ENCODE peak calls at places on chromosomes 16 and 17, in five cellular contexts. O is ovary, M is IMR-90, J is sigmoid colon, N is Peyer's patch. R is an unnamed sample. For H3K4me1, the result is how much of the 10 kb centered on the place peaks cover.

GRCh38 chr16:80123189-80123588 is 417.6 kb upstream of the DYNLRB2 start:
- DNase-seq in O (no peak), N (no peak), M (no peak), J (no peak), R (no peak)

GRCh38 chr16:11566398-11566797 is 20.3 kb downstream of the LITAF start:
- DNase-seq in J (no peak), O (no peak), N (no peak), M (no peak), R (no peak)

GRCh38 chr17:49779730-49780220 is 8.7 kb upstream of the KAT7 start:
- DNase-seq in J (no peak), O (peak), N (peak), M (peak), R (peak)

GRCh38 chr17:46942441-46943217 is 19.7 kb downstream of the GOSR2 start:
- DNase-seq in J (no peak), M (peak), O (peak), N (peak), R (peak)

GRCh38 chr16:69187891-69188451 is 1.0 kb downstream of the SNTB2 start:
- DNase-seq in M (no peak), N (peak), O (no peak), J (peak), R (peak)

GRCh38 chr17:33651631-33652030 is 358.5 kb upstream of the ASIC2 start:
- DNase-seq in O (no peak), J (no peak), M (peak), N (no peak), R (no peak)

GRCh38 chr17:74245145-74245817 is 28.8 kb upstream of the DNAI2 start:
- DNase-seq in O (no peak), M (no peak), N (no peak), J (no peak), R (no peak)

GRCh38 chr17:36808181-36808661 is 129.1 kb upstream of the LHX1 start:
- DNase-seq in N (no peak), J (no peak), O (no peak), M (no peak), R (no peak)

GRCh38 chr16:79764415-79765149 is 164.0 kb upstream of the MAF start:
- DNase-seq in N (no peak), O (no peak), M (no peak), J (no peak), R (no peak)

GRCh38 chr17:67974186-67974585 is 22.1 kb downstream of the C17orf58 start:
- DNase-seq in M (no peak), N (no peak), J (no peak), O (no peak), R (no peak)

GRCh38 chr16:16012144-16012543 is 62.7 kb downstream of the ABCC1 start:
- DNase-seq in M (no peak), N (no peak), O (no peak), J (no peak), R (no peak)

GRCh38 chr16:66141885-66142284 is 224.6 kb upstream of the CDH5 start:
- DNase-seq in M (no peak), J (no peak), O (no peak), N (no peak), R (no peak)

GRCh38 chr16:4184038-4184702 is 57.7 kb downstream of the SRL start:
- DNase-seq in J (no peak), M (no peak), O (peak), N (no peak), R (peak)

GRCh38 chr16:67939507-67940435 is 3.1 kb upstream of the PSMB10 start:
- DNase-seq in O (peak), M (no peak), J (no peak), N (peak), R (peak)

GRCh38 chr17:78973196-78973595 is 6.5 kb downstream of the LGALS3BP start:
- DNase-seq in N (no peak), J (no peak), M (no peak), O (no peak), R (no peak)

DNA sequence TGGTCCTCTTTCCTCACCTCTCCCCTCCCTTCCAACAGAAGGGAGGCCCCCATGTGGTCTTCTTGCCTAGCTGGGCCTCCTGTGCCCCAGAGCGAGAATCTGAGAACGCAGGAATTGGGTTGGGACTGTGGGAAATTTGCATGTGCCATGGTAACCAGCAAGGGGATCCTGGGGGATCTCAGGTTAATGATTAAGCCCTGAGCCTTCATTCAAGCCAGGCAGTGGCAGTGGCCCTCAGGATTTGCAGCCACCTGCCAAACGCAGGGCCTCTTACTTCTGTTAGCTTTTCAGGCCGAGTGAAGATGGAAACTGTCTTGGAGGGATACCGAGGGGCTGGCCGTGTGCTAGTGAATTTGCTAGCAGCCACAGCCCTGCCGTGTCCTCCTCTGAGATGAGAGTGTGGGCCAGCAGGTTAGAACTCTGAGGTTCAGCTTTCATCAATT is 40.3 kb downstream of the KSR1 start:
- DNase-seq in O (no peak), N (no peak), J (no peak), M (no peak), R (peak)
- H3K4me1 ChIP-seq in O (under half), N (under half), J (under half), M (under half), R (half or more)

DNA sequence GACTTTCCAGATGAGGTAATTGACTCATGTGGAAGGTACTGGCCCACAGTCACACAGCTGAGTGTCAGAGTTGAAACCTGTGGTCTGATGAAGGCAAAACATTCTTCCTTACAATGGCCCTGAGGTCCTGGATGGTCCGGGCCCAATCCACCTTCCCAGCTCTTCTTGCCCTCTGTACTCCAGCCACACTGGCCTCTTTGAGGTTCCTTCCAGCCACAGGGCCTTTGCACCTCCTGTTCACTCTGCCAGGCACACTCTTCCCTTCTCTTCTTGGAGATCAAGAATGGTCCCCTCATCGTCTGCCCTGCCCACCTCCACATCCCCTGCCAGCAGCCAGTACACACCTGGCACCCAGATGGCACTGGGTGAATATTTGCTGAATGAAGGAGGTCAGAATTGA is 6.5 kb upstream of the PEMT start:
- DNase-seq in J (no peak), M (no peak), O (no peak), N (no peak), R (no peak)
- TF ChIP-seq CTCF in J (no peak), M (no peak), O (no peak), N (no peak), R (no peak)

DNA sequence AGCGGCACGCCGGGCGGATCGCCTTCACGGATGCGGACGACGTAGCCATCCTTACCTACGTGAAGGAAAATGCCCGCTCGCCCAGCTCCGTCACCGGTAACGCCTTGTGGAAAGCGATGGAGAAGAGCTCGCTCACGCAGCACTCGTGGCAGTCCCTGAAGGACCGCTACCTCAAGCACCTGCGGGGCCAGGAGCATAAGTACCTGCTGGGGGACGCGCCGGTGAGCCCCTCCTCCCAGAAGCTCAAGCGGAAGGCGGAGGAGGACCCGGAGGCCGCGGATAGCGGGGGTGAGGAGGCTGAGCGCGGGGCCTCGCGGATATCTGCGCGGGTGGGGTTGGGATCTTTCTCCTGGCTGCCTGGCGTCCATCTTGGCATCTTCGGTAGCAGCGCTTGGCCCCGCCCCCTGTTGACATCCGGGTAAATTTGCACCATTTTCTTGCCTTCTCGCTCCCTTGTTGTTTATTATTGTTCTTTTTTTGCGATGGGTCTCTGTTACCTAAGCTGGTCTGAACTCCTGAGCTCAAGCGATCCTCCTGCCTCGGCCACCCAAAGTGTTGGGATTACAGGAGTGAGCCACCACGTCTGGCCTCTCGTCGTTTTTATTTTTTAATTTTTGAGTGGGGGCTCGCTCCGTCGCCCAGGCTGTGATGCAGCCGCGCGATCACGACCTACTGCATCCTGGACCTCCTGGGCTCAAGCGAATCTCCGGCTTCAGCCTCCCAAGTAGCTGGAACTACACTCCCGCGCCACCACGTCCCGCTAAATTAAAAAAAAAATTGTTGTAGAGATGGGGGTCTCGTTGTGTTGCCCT is 898 bp downstream of the TERF2IP start:
- DNase-seq in M (peak), O (peak), N (peak), J (peak), R (peak)
- TF ChIP-seq POLR2A in M (no peak), O (no peak), N (no peak), J (no peak), R (no peak)

GRCh38 chr16:85133290-85133599 is 21.0 kb upstream of the CIBAR2 start:
- DNase-seq in M (no peak), O (no peak), J (no peak), N (no peak), R (no peak)
- H3K4me1 ChIP-seq in M (under half), O (under half), J (under half), N (under half), R (under half)

GRCh38 chr17:62083651-62084050 is 18.6 kb upstream of the MED13 start:
- DNase-seq in O (no peak), J (no peak), M (no peak), N (no peak), R (no peak)
- TF ChIP-seq CTCF in O (no peak), J (no peak), M (no peak), N (no peak), R (no peak)

DNA sequence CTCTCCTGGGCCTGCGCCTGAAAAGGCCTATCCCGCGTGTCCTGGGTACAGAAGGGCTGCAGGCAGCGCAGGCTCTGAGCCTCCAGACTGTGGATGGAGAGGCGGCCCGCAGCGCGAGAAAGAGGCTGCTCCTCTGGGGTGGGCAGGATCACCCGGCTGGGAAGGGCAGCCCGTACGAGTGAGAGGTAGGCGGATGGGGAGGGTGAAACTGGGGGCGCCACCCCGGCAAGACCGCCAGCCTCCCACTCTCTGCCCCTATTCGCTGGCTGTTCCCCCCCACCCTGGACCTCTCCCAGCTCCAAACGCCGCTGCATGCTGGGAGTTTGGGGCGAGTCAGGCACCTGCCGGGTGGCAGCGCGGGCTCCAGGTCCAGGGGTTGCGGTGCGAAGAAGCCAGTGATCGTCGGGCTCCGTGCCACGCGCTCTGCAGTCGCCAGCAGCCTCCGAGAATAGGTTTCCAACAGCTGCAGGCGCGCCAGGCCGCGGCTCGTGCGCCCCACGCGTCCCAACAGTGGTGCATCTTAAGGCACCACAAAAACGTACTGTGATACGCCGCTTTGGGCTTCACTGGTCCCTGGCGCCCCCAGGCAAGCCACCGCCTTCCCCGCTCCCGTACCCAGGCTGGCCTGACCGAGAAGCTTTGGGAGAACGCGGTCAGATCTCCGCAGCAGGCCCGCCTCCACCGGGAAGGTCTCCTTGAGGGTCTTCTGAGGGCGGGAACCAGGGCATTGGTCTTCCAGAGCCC is 1.1 kb downstream of the NOXO1 start:
- DNase-seq in N (no peak), O (no peak), M (no peak), J (no peak), R (no peak)
- TF ChIP-seq POLR2A in N (no peak), O (no peak), M (no peak), J (no peak), R (no peak)

GRCh38 chr17:8877984-8878383 is 10.5 kb upstream of the PIK3R6 start:
- DNase-seq in J (no peak), N (no peak), M (no peak), O (no peak), R (no peak)

GRCh38 chr17:8873801-8874715 is 6.6 kb upstream of the PIK3R6 start:
- DNase-seq in M (no peak), O (no peak), J (no peak), N (no peak), R (no peak)

GRCh38 chr17:8872705-8873426 is 5.4 kb upstream of the PIK3R6 start:
- DNase-seq in M (no peak), O (no peak), J (no peak), N (no peak), R (no peak)

GRCh38 chr17:8875416-8875815 is 7.9 kb upstream of the PIK3R6 start:
- DNase-seq in N (no peak), O (no peak), M (no peak), J (no peak), R (no peak)

GRCh38 chr17:8875957-8876356 is 8.5 kb upstream of the PIK3R6 start:
- DNase-seq in O (no peak), N (no peak), J (no peak), M (peak), R (no peak)
- H3K4me1 ChIP-seq in O (under half), N (under half), J (under half), M (under half), R (under half)

DNA sequence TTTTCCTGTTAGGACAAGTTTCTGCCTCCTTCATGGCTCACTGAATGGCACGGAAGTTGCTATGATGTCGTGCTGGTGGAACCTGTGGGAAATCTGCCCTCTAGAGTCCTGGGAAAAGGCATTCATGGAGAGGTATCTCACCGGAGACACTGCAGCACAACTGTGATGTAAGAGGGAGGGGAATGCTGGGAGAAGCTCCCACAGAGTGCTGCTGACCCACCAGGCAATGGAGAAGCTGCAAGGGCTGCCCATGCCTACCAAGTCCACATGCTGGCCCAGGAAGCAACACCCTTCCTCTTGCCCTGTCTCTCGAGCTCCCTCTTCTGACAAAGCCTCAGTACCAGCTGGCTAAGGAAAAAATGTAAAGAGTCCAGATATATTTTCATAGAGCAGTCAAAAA is 45.2 kb upstream of the SLC5A11 start:
- DNase-seq in N (no peak), M (peak), J (no peak), O (no peak), R (no peak)
- TF ChIP-seq CTCF in N (no peak), M (peak), J (no peak), O (no peak), R (peak)

GRCh38 chr17:81516439-81516838 is 3.8 kb upstream of the ACTG1 start:
- DNase-seq in O (no peak), M (no peak), J (no peak), N (no peak), R (peak)
- TF ChIP-seq POLR2A in O (no peak), M (no peak), J (no peak), N (no peak), R (no peak)